ENCODE peak calls at places on chromosomes 13 and 19, in four cellular contexts. W is CD4-positive, CD25-positive, alpha-beta regulatory T cell; J is pancreas; S is HS-5. X is an unnamed sample.
A peak's percentile ranks its signal among the peaks of the same experiment; 100 is the strongest.

GRCh38 chr19:2451741-2452140 is 5.0 kb downstream of the LMNB2 start:
- DNase-seq in S (no peak), W (no peak), J (no peak), X (no peak)

GRCh38 chr19:19547674-19548345 is 9.7 kb downstream of the CILP2 start:
- DNase-seq in W (no peak), S (no peak), J (no peak), X (no peak)

GRCh38 chr19:33080761-33081681 is at the start of gene GPATCH1:
- DNase-seq in S (peak; percentile 47), J (peak; percentile 85), W (peak; percentile 84), X (peak; percentile 98)

GRCh38 chr19:44113784-44114390 is 688 bp downstream of the ZNF225 start:
- DNase-seq in S (no peak), J (peak; percentile 23), W (no peak), X (no peak)

GRCh38 chr19:4714016-4714415 is 9.6 kb downstream of the DPP9 start:
- DNase-seq in J (peak; percentile 31), W (no peak), S (no peak), X (no peak)

GRCh38 chr13:76709851-76710250 is 176.4 kb downstream of the KCTD12 start:
- DNase-seq in S (no peak), J (no peak), W (no peak), X (no peak)

GRCh38 chr19:14093117-14093784 is 2.7 kb upstream of the SAMD1 start:
- DNase-seq in J (no peak), S (no peak), W (no peak), X (no peak)

GRCh38 chr13:107373551-107373950 is 805.6 kb upstream of the ARGLU1 start:
- DNase-seq in S (no peak), W (no peak), J (no peak), X (peak; percentile 60)

X was measured in retina.